ENCODE peak calls at places on chromosomes 4 and X, in nine cellular contexts. X is fibroblast of lung; H is CD4-positive, alpha-beta memory T cell; I is AG04450; K is HAP-1; S is SJSA1; C is lower lobe of right lung; B is transverse colon; Q is GM12878. J is an unnamed sample. For H3K27me3, the result is how much of the 10 kb centered on the place peaks cover.

GRCh38 chrX:94053575-94053974 is 379.6 kb downstream of the FAM133A start:
- DNase-seq in X (no peak), H (no peak), I (no peak), K (no peak), S (no peak), C (no peak), B (no peak), Q (no peak), J (no peak)

GRCh38 chr4:138401330-138401729 is 159.2 kb upstream of the SLC7A11 start:
- DNase-seq in X (peak), H (no peak), I (no peak), K (peak), S (no peak), C (no peak), B (no peak), Q (no peak), J (no peak)

GRCh38 chrX:136251042-136251991 is at the start of gene MAP7D3:
- DNase-seq in X (peak), H (peak), I (no peak), K (peak), S (peak), C (peak), B (peak), Q (no peak), J (peak)

GRCh38 chr4:150010525-150011126 is 67.6 kb upstream of the DCLK2 start:
- DNase-seq in X (peak), H (no peak), I (peak), K (peak), S (peak), C (no peak), B (peak), Q (no peak), J (no peak)

GRCh38 chrX:17563076-17563475 is 174.2 kb upstream of the SCML1 start:
- DNase-seq in X (no peak), H (no peak), I (no peak), K (no peak), S (no peak), C (no peak), B (no peak), Q (no peak), J (no peak)

GRCh38 chrX:13119386-13119785 is 75.0 kb upstream of the FAM9C start:
- DNase-seq in X (no peak), H (no peak), I (no peak), K (no peak), S (peak), C (no peak), B (no peak), Q (no peak), J (no peak)

GRCh38 chr4:165515201-165515600 is 136.4 kb downstream of the CPE start:
- DNase-seq in X (no peak), H (no peak), I (no peak), K (no peak), S (no peak), C (no peak), B (no peak), Q (no peak), J (no peak)

GRCh38 chr4:171834640-171835039 is 21.4 kb downstream of the GALNTL6 start:
- DNase-seq in X (no peak), H (no peak), I (no peak), K (no peak), S (no peak), C (no peak), B (no peak), Q (no peak), J (no peak)

GRCh38 chr4:167290684-167291083 is 56.4 kb upstream of the SPOCK3 start:
- DNase-seq in X (peak), H (no peak), I (no peak), K (no peak), S (no peak), C (no peak), B (no peak), Q (no peak), J (no peak)

GRCh38 chr4:164700471-164700870 is 53.5 kb upstream of the SMIM31 start:
- DNase-seq in X (no peak), H (no peak), I (no peak), K (peak), S (peak), C (no peak), B (no peak), Q (no peak), J (peak)

GRCh38 chrX:2430265-2430825 is 70.4 kb downstream of the DHRSX start:
- DNase-seq in X (peak), H (no peak), I (no peak), K (no peak), S (no peak), C (peak), B (no peak), Q (no peak), J (no peak)

GRCh38 chr4:154164931-154165839 is 326.4 kb downstream of the DCHS2 start:
- DNase-seq in X (peak), H (no peak), I (peak), K (no peak), S (peak), C (no peak), B (no peak), Q (peak), J (peak)

GRCh38 chr4:6460876-6461275 is 11.5 kb downstream of the PPP2R2C start:
- DNase-seq in X (no peak), H (no peak), I (no peak), K (no peak), S (no peak), C (no peak), B (no peak), Q (no peak), J (no peak)

GRCh38 chrX:97168646-97169045 is 284.9 kb downstream of the RPA4 start:
- DNase-seq in X (no peak), H (no peak), I (no peak), K (no peak), S (no peak), C (no peak), B (no peak), Q (no peak), J (peak)

GRCh38 chr4:182496392-182496791 is 253.2 kb downstream of the TENM3 start:
- DNase-seq in X (no peak), H (no peak), I (no peak), K (no peak), S (no peak), C (no peak), B (no peak), Q (no peak), J (no peak)

GRCh38 chrX:139692908-139693307 is 15.1 kb downstream of the MCF2 start:
- DNase-seq in X (no peak), H (no peak), I (no peak), K (no peak), S (no peak), C (no peak), B (no peak), Q (no peak), J (no peak)

GRCh38 chrX:153662266-153662665 is 11.3 kb downstream of the PNCK start:
- DNase-seq in X (peak), H (peak), I (no peak), K (peak), S (no peak), C (peak), B (peak), Q (no peak), J (no peak)

GRCh38 chr4:76708986-76709385 is 189.0 kb downstream of the SOWAHB start:
- DNase-seq in X (no peak), H (no peak), I (no peak), K (no peak), S (peak), C (no peak), B (no peak), Q (no peak), J (no peak)

DNA sequence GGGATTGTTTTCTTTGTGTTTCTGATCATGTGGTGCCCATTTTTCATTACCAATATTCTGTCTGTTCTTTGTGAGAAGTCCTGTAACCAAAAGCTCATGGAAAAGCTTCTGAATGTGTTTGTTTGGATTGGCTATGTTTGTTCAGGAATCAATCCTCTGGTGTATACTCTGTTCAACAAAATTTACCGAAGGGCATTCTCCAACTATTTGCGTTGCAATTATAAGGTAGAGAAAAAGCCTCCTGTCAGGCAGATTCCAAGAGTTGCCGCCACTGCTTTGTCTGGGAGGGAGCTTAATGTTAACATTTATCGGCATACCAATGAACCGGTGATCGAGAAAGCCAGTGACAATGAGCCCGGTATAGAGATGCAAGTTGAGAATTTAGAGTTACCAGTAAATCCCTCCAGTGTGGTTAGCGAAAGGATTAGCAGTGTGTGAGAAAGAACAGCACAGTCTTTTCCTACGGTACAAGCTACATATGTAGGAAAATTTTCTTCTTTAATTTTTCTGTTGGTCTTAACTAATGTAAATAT is 110.4 kb downstream of the IL13RA2 start:
- DNase-seq in X (no peak), H (no peak), I (no peak), K (peak), S (no peak), C (no peak), B (no peak), Q (no peak), J (no peak)
- H3K27me3 ChIP-seq in X (under half), H (under half), I (under half), K (under half), S (under half), C (under half), B (under half), Q (under half), J (under half)

GRCh38 chrX:108064001-108064400 is 19.1 kb downstream of the VSIG1 start:
- DNase-seq in X (no peak), H (no peak), I (no peak), K (no peak), S (no peak), C (no peak), B (no peak), Q (no peak), J (no peak)
- H3K27me3 ChIP-seq in X (under half), H (under half), I (under half), K (under half), S (under half), C (under half), B (under half), Q (under half), J (under half)

DNA sequence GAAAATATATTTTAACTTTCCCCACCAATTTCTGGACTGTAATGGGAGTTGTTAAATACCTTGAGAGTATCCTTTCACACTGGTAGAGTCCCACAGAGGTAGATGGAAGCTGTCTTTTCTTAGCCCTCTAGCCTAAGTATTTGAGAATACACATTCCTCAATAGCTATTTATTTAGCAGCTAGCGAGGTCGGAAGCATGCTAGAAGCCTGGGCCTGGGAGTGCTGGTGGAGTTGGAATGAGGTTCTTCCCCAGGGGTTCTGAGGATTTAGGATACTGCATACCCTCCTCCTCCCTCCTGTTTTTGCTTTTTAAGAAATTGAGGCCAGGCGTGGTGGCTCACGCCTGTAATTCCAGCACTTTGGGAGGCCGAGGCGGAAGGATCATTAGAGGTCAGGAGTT is 999 bp upstream of the KLHL15 start:
- DNase-seq in X (no peak), H (no peak), I (no peak), K (no peak), S (no peak), C (no peak), B (no peak), Q (no peak), J (no peak)
- H3K27me3 ChIP-seq in X (under half), H (under half), I (under half), K (under half), S (under half), C (under half), B (under half), Q (under half), J (under half)

DNA sequence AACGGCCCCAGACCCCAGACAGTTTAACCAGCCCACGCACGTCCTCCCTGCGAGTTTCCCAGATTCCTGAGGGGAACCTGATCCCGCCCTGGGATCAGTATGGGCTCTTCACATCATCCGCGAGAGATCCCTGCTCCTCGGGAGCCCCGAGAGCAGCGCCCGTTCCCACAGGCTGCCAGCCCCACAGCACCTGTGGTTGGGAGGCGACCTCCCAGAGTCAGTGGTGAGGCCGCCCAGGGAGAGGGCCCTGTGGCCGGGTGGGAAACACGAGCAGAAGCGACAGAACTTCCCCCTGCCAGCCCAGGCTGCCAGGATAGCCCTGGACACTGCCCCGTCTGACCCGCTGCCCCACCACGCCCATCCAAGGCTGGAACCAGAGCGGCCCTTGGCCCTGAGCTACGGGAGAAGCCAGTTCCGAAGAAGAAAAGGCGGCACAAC is 32.8 kb downstream of the TSC22D3 start:
- DNase-seq in X (no peak), H (no peak), I (no peak), K (no peak), S (no peak), C (no peak), B (peak), Q (no peak), J (no peak)
- H3K27me3 ChIP-seq in X (under half), H (under half), I (under half), K (under half), S (under half), C (under half), B (under half), Q (under half), J (under half)